ENCODE peak calls at places on chromosomes 7 and 10, in nine cellular contexts. One of them, this sample, is unnamed.

GRCh38 chr10:119663866-119664698 is 12.9 kb downstream of the BAG3 start:
- DNase-seq in right lobe of liver: no peak
- DNase-seq in hepatocyte: no peak
- DNase-seq in CD8-positive, alpha-beta T cell: no peak
- DNase-seq in uterus: no peak
- DNase-seq in heart left ventricle: no peak
- DNase-seq in aorta: no peak
- DNase-seq in colonic mucosa: no peak
- DNase-seq in A673: no peak
- DNase-seq in this sample: no peak

GRCh38 chr7:101588131-101588935 is 40.8 kb downstream of the MYL10 start:
- DNase-seq in right lobe of liver: no peak
- DNase-seq in hepatocyte: no peak
- DNase-seq in CD8-positive, alpha-beta T cell: peak; percentile 1
- DNase-seq in uterus: no peak
- DNase-seq in heart left ventricle: no peak
- DNase-seq in aorta: no peak
- DNase-seq in colonic mucosa: peak; percentile 15
- DNase-seq in A673: no peak
- DNase-seq in this sample: no peak

GRCh38 chr10:70770001-70770400 is 15.2 kb downstream of the TBATA start:
- DNase-seq in right lobe of liver: no peak
- DNase-seq in hepatocyte: no peak
- DNase-seq in CD8-positive, alpha-beta T cell: no peak
- DNase-seq in uterus: no peak
- DNase-seq in heart left ventricle: no peak
- DNase-seq in aorta: no peak
- DNase-seq in colonic mucosa: no peak
- DNase-seq in A673: no peak
- DNase-seq in this sample: no peak

GRCh38 chr10:124697837-124698559 is 46.2 kb downstream of the FAM53B start:
- DNase-seq in right lobe of liver: no peak
- DNase-seq in hepatocyte: no peak
- DNase-seq in CD8-positive, alpha-beta T cell: peak; percentile 49
- DNase-seq in uterus: no peak
- DNase-seq in heart left ventricle: peak; percentile 22
- DNase-seq in aorta: peak; percentile 73
- DNase-seq in colonic mucosa: no peak
- DNase-seq in A673: peak; percentile 21
- DNase-seq in this sample: no peak

GRCh38 chr7:37275086-37275485 is 173.6 kb downstream of the ELMO1 start:
- DNase-seq in right lobe of liver: no peak
- DNase-seq in hepatocyte: no peak
- DNase-seq in CD8-positive, alpha-beta T cell: no peak
- DNase-seq in uterus: no peak
- DNase-seq in heart left ventricle: no peak
- DNase-seq in aorta: no peak
- DNase-seq in colonic mucosa: no peak
- DNase-seq in A673: no peak
- DNase-seq in this sample: no peak

GRCh38 chr7:15323545-15323944 is 238.3 kb downstream of the AGMO start:
- DNase-seq in right lobe of liver: no peak
- DNase-seq in hepatocyte: no peak
- DNase-seq in CD8-positive, alpha-beta T cell: no peak
- DNase-seq in uterus: no peak
- DNase-seq in heart left ventricle: no peak
- DNase-seq in aorta: no peak
- DNase-seq in colonic mucosa: no peak
- DNase-seq in A673: no peak
- DNase-seq in this sample: no peak

GRCh38 chr10:70135684-70136083 is 3.1 kb upstream of the AIFM2 start:
- DNase-seq in right lobe of liver: no peak
- DNase-seq in hepatocyte: no peak
- DNase-seq in CD8-positive, alpha-beta T cell: no peak
- DNase-seq in uterus: peak; percentile 5
- DNase-seq in heart left ventricle: no peak
- DNase-seq in aorta: peak; percentile 15
- DNase-seq in colonic mucosa: no peak
- DNase-seq in A673: no peak
- DNase-seq in this sample: no peak

GRCh38 chr10:27525819-27526218 is 21.7 kb downstream of the RAB18 start:
- DNase-seq in right lobe of liver: no peak
- DNase-seq in hepatocyte: no peak
- DNase-seq in CD8-positive, alpha-beta T cell: no peak
- DNase-seq in uterus: no peak
- DNase-seq in heart left ventricle: no peak
- DNase-seq in aorta: no peak
- DNase-seq in colonic mucosa: no peak
- DNase-seq in A673: peak; percentile 27
- DNase-seq in this sample: no peak

GRCh38 chr10:64115913-64116643 is 594.9 kb downstream of the REEP3 start:
- DNase-seq in right lobe of liver: no peak
- DNase-seq in hepatocyte: peak; percentile 33
- DNase-seq in CD8-positive, alpha-beta T cell: no peak
- DNase-seq in uterus: no peak
- DNase-seq in heart left ventricle: no peak
- DNase-seq in aorta: no peak
- DNase-seq in colonic mucosa: peak; percentile 48
- DNase-seq in A673: peak; percentile 45
- DNase-seq in this sample: peak; percentile 4

GRCh38 chr7:521221-522070 is 1.8 kb upstream of the PDGFA start:
- DNase-seq in right lobe of liver: no peak
- DNase-seq in hepatocyte: peak; percentile 79
- DNase-seq in CD8-positive, alpha-beta T cell: no peak
- DNase-seq in uterus: peak; percentile 69
- DNase-seq in heart left ventricle: peak; percentile 92
- DNase-seq in aorta: peak; percentile 95
- DNase-seq in colonic mucosa: no peak
- DNase-seq in A673: peak; percentile 55
- DNase-seq in this sample: peak; percentile 82

GRCh38 chr7:23438171-23438570 is 32.1 kb downstream of the IGF2BP3 start:
- DNase-seq in right lobe of liver: no peak
- DNase-seq in hepatocyte: no peak
- DNase-seq in CD8-positive, alpha-beta T cell: no peak
- DNase-seq in uterus: no peak
- DNase-seq in heart left ventricle: no peak
- DNase-seq in aorta: no peak
- DNase-seq in colonic mucosa: no peak
- DNase-seq in A673: no peak
- DNase-seq in this sample: no peak

GRCh38 chr7:159227433-159227832 is 82.8 kb upstream of the VIPR2 start:
- DNase-seq in right lobe of liver: no peak
- DNase-seq in hepatocyte: no peak
- DNase-seq in CD8-positive, alpha-beta T cell: no peak
- DNase-seq in uterus: no peak
- DNase-seq in heart left ventricle: no peak
- DNase-seq in aorta: no peak
- DNase-seq in colonic mucosa: no peak
- DNase-seq in A673: no peak
- DNase-seq in this sample: no peak

GRCh38 chr7:12207046-12207445 is 4.0 kb upstream of the TMEM106B start:
- DNase-seq in right lobe of liver: no peak
- DNase-seq in hepatocyte: no peak
- DNase-seq in CD8-positive, alpha-beta T cell: no peak
- DNase-seq in uterus: no peak
- DNase-seq in heart left ventricle: no peak
- DNase-seq in aorta: no peak
- DNase-seq in colonic mucosa: no peak
- DNase-seq in A673: no peak
- DNase-seq in this sample: no peak

GRCh38 chr7:55073051-55073511 is 54.3 kb downstream of the EGFR start:
- DNase-seq in right lobe of liver: no peak
- DNase-seq in hepatocyte: no peak
- DNase-seq in CD8-positive, alpha-beta T cell: no peak
- DNase-seq in uterus: no peak
- DNase-seq in heart left ventricle: no peak
- DNase-seq in aorta: no peak
- DNase-seq in colonic mucosa: no peak
- DNase-seq in A673: no peak
- DNase-seq in this sample: no peak
- H3K4me1 ChIP-seq in right lobe of liver: peaks cover 66% of the 10 kb centered on the region
- H3K4me1 ChIP-seq in hepatocyte: peaks cover 50% of the 10 kb centered on the region
- H3K4me1 ChIP-seq in CD8-positive, alpha-beta T cell: no peaks in the 10 kb centered on the region
- H3K4me1 ChIP-seq in uterus: no peaks in the 10 kb centered on the region
- H3K4me1 ChIP-seq in heart left ventricle: peaks cover 42% of the 10 kb centered on the region
- H3K4me1 ChIP-seq in aorta: peaks cover 7% of the 10 kb centered on the region
- H3K4me1 ChIP-seq in colonic mucosa: peaks cover 24% of the 10 kb centered on the region
- H3K4me1 ChIP-seq in A673: no peaks in the 10 kb centered on the region
- H3K4me1 ChIP-seq in this sample: peaks cover 28% of the 10 kb centered on the region

DNA sequence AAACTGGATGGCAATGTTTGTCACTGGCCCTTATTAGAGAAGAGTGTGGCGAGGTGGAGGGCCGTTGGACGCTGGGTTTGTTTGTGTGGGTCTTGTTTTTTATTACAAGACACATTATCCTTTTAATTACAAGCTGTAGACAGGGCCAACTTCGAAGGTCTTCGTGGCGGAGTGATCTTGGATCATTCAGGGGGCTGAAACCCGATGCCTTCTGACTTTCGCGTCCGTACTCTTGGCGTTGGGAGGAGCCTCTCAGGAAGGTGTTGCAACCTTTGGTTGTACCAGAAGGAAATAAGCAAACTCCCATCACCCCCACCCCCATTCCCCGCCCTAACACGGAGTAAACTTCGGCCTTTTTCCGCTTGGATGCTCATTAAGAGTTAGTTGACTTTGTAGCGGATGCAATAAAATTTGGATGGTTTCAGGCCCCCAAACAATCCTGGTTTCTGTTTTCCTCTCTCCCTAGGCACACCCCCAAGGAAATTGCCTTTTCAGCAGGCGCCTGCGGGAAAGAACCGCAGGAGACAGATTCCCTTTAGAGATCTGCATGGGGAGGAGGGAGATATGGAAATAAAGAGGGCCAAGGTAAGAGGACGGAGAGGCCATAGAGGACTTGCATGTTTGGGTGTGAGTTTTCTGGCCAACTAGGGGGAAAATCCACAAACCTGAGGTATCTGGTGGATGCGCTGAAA is 294.5 kb upstream of the NFE2L3 start:
- DNase-seq in right lobe of liver: no peak
- DNase-seq in hepatocyte: peak; percentile 87
- DNase-seq in CD8-positive, alpha-beta T cell: no peak
- DNase-seq in uterus: peak; percentile 64
- DNase-seq in heart left ventricle: no peak
- DNase-seq in aorta: no peak
- DNase-seq in colonic mucosa: peak; percentile 92
- DNase-seq in A673: peak; percentile 88
- DNase-seq in this sample: no peak
- H3K27me3 ChIP-seq in right lobe of liver: peaks cover 74% of the 10 kb centered on the region
- H3K27me3 ChIP-seq in hepatocyte: no peaks in the 10 kb centered on the region
- H3K27me3 ChIP-seq in CD8-positive, alpha-beta T cell: peaks cover 92% of the 10 kb centered on the region
- H3K27me3 ChIP-seq in uterus: no peaks in the 10 kb centered on the region
- H3K27me3 ChIP-seq in heart left ventricle: peaks cover 100% of the 10 kb centered on the region
- H3K27me3 ChIP-seq in aorta: peaks cover 4% of the 10 kb centered on the region
- H3K27me3 ChIP-seq in colonic mucosa: peaks cover 23% of the 10 kb centered on the region
- H3K27me3 ChIP-seq in A673: peaks cover 10% of the 10 kb centered on the region
- H3K27me3 ChIP-seq in this sample: peaks cover 99% of the 10 kb centered on the region

DNA sequence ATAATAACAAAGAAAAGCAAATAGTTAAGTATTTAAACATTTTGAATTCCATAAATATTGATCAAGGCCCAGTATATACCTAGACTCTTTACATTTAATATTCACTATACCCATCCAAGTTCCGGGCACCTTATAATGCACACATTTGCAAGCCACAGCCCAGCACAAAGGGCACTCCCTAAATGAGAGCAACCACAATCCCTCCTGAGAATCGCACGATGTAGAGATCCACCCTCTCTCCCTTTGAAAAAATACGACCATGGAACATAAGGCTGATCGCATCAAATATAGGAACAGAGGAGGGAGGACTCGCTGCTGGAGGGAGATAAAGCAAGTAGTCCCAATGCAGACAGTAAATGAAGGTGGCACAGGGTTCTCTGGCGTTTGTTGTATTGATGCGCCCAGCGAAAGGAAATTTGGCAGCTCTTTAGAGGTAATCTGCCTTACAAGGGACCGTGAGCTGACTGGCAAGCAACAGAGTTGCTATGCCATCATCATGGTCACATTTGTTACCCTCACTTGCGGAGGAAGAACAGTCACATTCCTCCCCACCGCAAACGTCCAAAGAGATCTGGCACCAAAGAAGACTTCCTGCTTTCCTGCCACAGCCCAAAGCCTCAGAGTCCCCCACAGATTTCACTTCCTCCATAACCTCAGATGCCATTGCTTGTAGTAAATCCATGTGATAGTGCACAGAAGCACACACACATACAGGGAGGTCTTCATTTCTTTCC is 16.1 kb upstream of the TAS2R40 start:
- DNase-seq in right lobe of liver: no peak
- DNase-seq in hepatocyte: no peak
- DNase-seq in CD8-positive, alpha-beta T cell: no peak
- DNase-seq in uterus: no peak
- DNase-seq in heart left ventricle: peak; percentile 31
- DNase-seq in aorta: no peak
- DNase-seq in colonic mucosa: no peak
- DNase-seq in A673: no peak
- DNase-seq in this sample: peak; percentile 23
- H3K4me3 ChIP-seq in right lobe of liver: no peak overlapping the region
- H3K4me3 ChIP-seq in hepatocyte: no peak overlapping the region
- H3K4me3 ChIP-seq in CD8-positive, alpha-beta T cell: peak overlapping the region; percentile 7
- H3K4me3 ChIP-seq in uterus: no peak overlapping the region
- H3K4me3 ChIP-seq in heart left ventricle: no peak overlapping the region
- H3K4me3 ChIP-seq in aorta: no peak overlapping the region
- H3K4me3 ChIP-seq in colonic mucosa: no peak overlapping the region
- H3K4me3 ChIP-seq in A673: no peak overlapping the region
- H3K4me3 ChIP-seq in this sample: no peak overlapping the region

GRCh38 chr10:23367896-23368685 is 23.5 kb upstream of the C10orf67 start:
- DNase-seq in right lobe of liver: no peak
- DNase-seq in hepatocyte: no peak
- DNase-seq in CD8-positive, alpha-beta T cell: no peak
- DNase-seq in uterus: no peak
- DNase-seq in heart left ventricle: no peak
- DNase-seq in aorta: no peak
- DNase-seq in colonic mucosa: no peak
- DNase-seq in A673: no peak
- DNase-seq in this sample: no peak
- H3K4me1 ChIP-seq in right lobe of liver: no peaks in the 10 kb centered on the region
- H3K4me1 ChIP-seq in hepatocyte: no peaks in the 10 kb centered on the region
- H3K4me1 ChIP-seq in CD8-positive, alpha-beta T cell: peaks cover 48% of the 10 kb centered on the region
- H3K4me1 ChIP-seq in uterus: no peaks in the 10 kb centered on the region
- H3K4me1 ChIP-seq in heart left ventricle: peaks cover 15% of the 10 kb centered on the region
- H3K4me1 ChIP-seq in aorta: no peaks in the 10 kb centered on the region
- H3K4me1 ChIP-seq in colonic mucosa: no peaks in the 10 kb centered on the region
- H3K4me1 ChIP-seq in A673: peaks cover 37% of the 10 kb centered on the region
- H3K4me1 ChIP-seq in this sample: peaks cover 22% of the 10 kb centered on the region

GRCh38 chr10:123136806-123137642 is 1.3 kb downstream of the HMX3 start:
- DNase-seq in right lobe of liver: peak; percentile 52
- DNase-seq in hepatocyte: no peak
- DNase-seq in CD8-positive, alpha-beta T cell: no peak
- DNase-seq in uterus: no peak
- DNase-seq in heart left ventricle: no peak
- DNase-seq in aorta: no peak
- DNase-seq in colonic mucosa: no peak
- DNase-seq in A673: no peak
- DNase-seq in this sample: no peak
- H3K27me3 ChIP-seq in right lobe of liver: peaks cover 29% of the 10 kb centered on the region
- H3K27me3 ChIP-seq in hepatocyte: peaks cover 97% of the 10 kb centered on the region
- H3K27me3 ChIP-seq in CD8-positive, alpha-beta T cell: peaks cover 64% of the 10 kb centered on the region
- H3K27me3 ChIP-seq in uterus: peaks cover 93% of the 10 kb centered on the region
- H3K27me3 ChIP-seq in heart left ventricle: peaks cover 100% of the 10 kb centered on the region
- H3K27me3 ChIP-seq in aorta: peaks cover 4% of the 10 kb centered on the region
- H3K27me3 ChIP-seq in colonic mucosa: peaks cover 98% of the 10 kb centered on the region
- H3K27me3 ChIP-seq in A673: peaks cover 99% of the 10 kb centered on the region
- H3K27me3 ChIP-seq in this sample: peaks cover 92% of the 10 kb centered on the region

This sample was measured in heart right ventricle.